ENCODE peak calls at places on chromosomes 16 and 17, in nine cellular contexts. One of them, this sample, is unnamed.

GRCh38 chr17:48483004-48483403 is 47.8 kb downstream of the HOXB1 start:
- DNase-seq in activated CD4-positive, alpha-beta T cell treated with anti-CD3 and anti-CD28 coated beads, Interleukin-2, amount 50 U/mL, for 24 hours: no peak
- DNase-seq in lung: no peak
- DNase-seq in heart right ventricle: no peak
- DNase-seq in psoas muscle: no peak
- DNase-seq in HEK293T: no peak
- DNase-seq in kidney: no peak
- DNase-seq in fibroblast of villous mesenchyme: no peak
- DNase-seq in GM12865: no peak
- DNase-seq in this sample: no peak

GRCh38 chr17:78818932-78819331 is 21.7 kb downstream of the USP36 start:
- DNase-seq in activated CD4-positive, alpha-beta T cell treated with anti-CD3 and anti-CD28 coated beads, Interleukin-2, amount 50 U/mL, for 24 hours: no peak
- DNase-seq in lung: no peak
- DNase-seq in heart right ventricle: no peak
- DNase-seq in psoas muscle: no peak
- DNase-seq in HEK293T: no peak
- DNase-seq in kidney: no peak
- DNase-seq in fibroblast of villous mesenchyme: no peak
- DNase-seq in GM12865: no peak
- DNase-seq in this sample: no peak

GRCh38 chr17:15883617-15884111 is 61.3 kb upstream of the ADORA2B start:
- DNase-seq in activated CD4-positive, alpha-beta T cell treated with anti-CD3 and anti-CD28 coated beads, Interleukin-2, amount 50 U/mL, for 24 hours: no peak
- DNase-seq in lung: no peak
- DNase-seq in heart right ventricle: no peak
- DNase-seq in psoas muscle: no peak
- DNase-seq in HEK293T: no peak
- DNase-seq in kidney: no peak
- DNase-seq in fibroblast of villous mesenchyme: peak
- DNase-seq in GM12865: no peak
- DNase-seq in this sample: no peak

GRCh38 chr17:47705536-47706481 is 11.8 kb downstream of the TBKBP1 start:
- DNase-seq in activated CD4-positive, alpha-beta T cell treated with anti-CD3 and anti-CD28 coated beads, Interleukin-2, amount 50 U/mL, for 24 hours: no peak
- DNase-seq in lung: no peak
- DNase-seq in heart right ventricle: no peak
- DNase-seq in psoas muscle: no peak
- DNase-seq in HEK293T: no peak
- DNase-seq in kidney: peak
- DNase-seq in fibroblast of villous mesenchyme: no peak
- DNase-seq in GM12865: no peak
- DNase-seq in this sample: no peak

GRCh38 chr16:12182202-12182601 is 205.7 kb downstream of the SNX29 start:
- DNase-seq in activated CD4-positive, alpha-beta T cell treated with anti-CD3 and anti-CD28 coated beads, Interleukin-2, amount 50 U/mL, for 24 hours: no peak
- DNase-seq in lung: no peak
- DNase-seq in heart right ventricle: no peak
- DNase-seq in psoas muscle: no peak
- DNase-seq in HEK293T: no peak
- DNase-seq in kidney: no peak
- DNase-seq in fibroblast of villous mesenchyme: no peak
- DNase-seq in GM12865: no peak
- DNase-seq in this sample: no peak

GRCh38 chr17:8941520-8941919 is 24.0 kb downstream of the PIK3R5 start:
- DNase-seq in activated CD4-positive, alpha-beta T cell treated with anti-CD3 and anti-CD28 coated beads, Interleukin-2, amount 50 U/mL, for 24 hours: no peak
- DNase-seq in lung: no peak
- DNase-seq in heart right ventricle: no peak
- DNase-seq in psoas muscle: no peak
- DNase-seq in HEK293T: no peak
- DNase-seq in kidney: no peak
- DNase-seq in fibroblast of villous mesenchyme: no peak
- DNase-seq in GM12865: peak
- DNase-seq in this sample: peak

GRCh38 chr17:45680360-45680759 is 103.8 kb upstream of the CRHR1 start:
- DNase-seq in activated CD4-positive, alpha-beta T cell treated with anti-CD3 and anti-CD28 coated beads, Interleukin-2, amount 50 U/mL, for 24 hours: no peak
- DNase-seq in lung: no peak
- DNase-seq in heart right ventricle: no peak
- DNase-seq in psoas muscle: no peak
- DNase-seq in HEK293T: no peak
- DNase-seq in kidney: no peak
- DNase-seq in fibroblast of villous mesenchyme: no peak
- DNase-seq in GM12865: no peak
- DNase-seq in this sample: no peak

GRCh38 chr17:76578376-76578775 is 7.3 kb downstream of the ST6GALNAC2 start:
- DNase-seq in activated CD4-positive, alpha-beta T cell treated with anti-CD3 and anti-CD28 coated beads, Interleukin-2, amount 50 U/mL, for 24 hours: no peak
- DNase-seq in lung: no peak
- DNase-seq in heart right ventricle: no peak
- DNase-seq in psoas muscle: no peak
- DNase-seq in HEK293T: no peak
- DNase-seq in kidney: no peak
- DNase-seq in fibroblast of villous mesenchyme: no peak
- DNase-seq in GM12865: no peak
- DNase-seq in this sample: no peak

GRCh38 chr17:65629234-65629690 is 67.8 kb upstream of the AXIN2 start:
- DNase-seq in activated CD4-positive, alpha-beta T cell treated with anti-CD3 and anti-CD28 coated beads, Interleukin-2, amount 50 U/mL, for 24 hours: no peak
- DNase-seq in lung: no peak
- DNase-seq in heart right ventricle: no peak
- DNase-seq in psoas muscle: no peak
- DNase-seq in HEK293T: no peak
- DNase-seq in kidney: no peak
- DNase-seq in fibroblast of villous mesenchyme: peak
- DNase-seq in GM12865: no peak
- DNase-seq in this sample: no peak

GRCh38 chr17:76492250-76492988 is 8.8 kb downstream of the RHBDF2 start:
- DNase-seq in activated CD4-positive, alpha-beta T cell treated with anti-CD3 and anti-CD28 coated beads, Interleukin-2, amount 50 U/mL, for 24 hours: no peak
- DNase-seq in lung: no peak
- DNase-seq in heart right ventricle: peak
- DNase-seq in psoas muscle: no peak
- DNase-seq in HEK293T: no peak
- DNase-seq in kidney: peak
- DNase-seq in fibroblast of villous mesenchyme: no peak
- DNase-seq in GM12865: peak
- DNase-seq in this sample: peak

GRCh38 chr17:66834919-66835454 is at the start of gene CACNG5:
- DNase-seq in activated CD4-positive, alpha-beta T cell treated with anti-CD3 and anti-CD28 coated beads, Interleukin-2, amount 50 U/mL, for 24 hours: no peak
- DNase-seq in lung: no peak
- DNase-seq in heart right ventricle: no peak
- DNase-seq in psoas muscle: no peak
- DNase-seq in HEK293T: peak
- DNase-seq in kidney: no peak
- DNase-seq in fibroblast of villous mesenchyme: no peak
- DNase-seq in GM12865: peak
- DNase-seq in this sample: no peak

GRCh38 chr16:4053663-4054479 is 62.4 kb downstream of the ADCY9 start:
- DNase-seq in activated CD4-positive, alpha-beta T cell treated with anti-CD3 and anti-CD28 coated beads, Interleukin-2, amount 50 U/mL, for 24 hours: no peak
- DNase-seq in lung: peak
- DNase-seq in heart right ventricle: peak
- DNase-seq in psoas muscle: peak
- DNase-seq in HEK293T: no peak
- DNase-seq in kidney: no peak
- DNase-seq in fibroblast of villous mesenchyme: peak
- DNase-seq in GM12865: no peak
- DNase-seq in this sample: no peak

GRCh38 chr17:8223356-8224063 is 13.1 kb upstream of the AURKB start:
- DNase-seq in activated CD4-positive, alpha-beta T cell treated with anti-CD3 and anti-CD28 coated beads, Interleukin-2, amount 50 U/mL, for 24 hours: peak
- DNase-seq in lung: peak
- DNase-seq in heart right ventricle: peak
- DNase-seq in psoas muscle: peak
- DNase-seq in HEK293T: no peak
- DNase-seq in kidney: peak
- DNase-seq in fibroblast of villous mesenchyme: peak
- DNase-seq in GM12865: peak
- DNase-seq in this sample: peak

GRCh38 chr16:19474617-19475016 is 47.3 kb downstream of the GDE1 start:
- DNase-seq in activated CD4-positive, alpha-beta T cell treated with anti-CD3 and anti-CD28 coated beads, Interleukin-2, amount 50 U/mL, for 24 hours: no peak
- DNase-seq in lung: no peak
- DNase-seq in heart right ventricle: no peak
- DNase-seq in psoas muscle: no peak
- DNase-seq in HEK293T: no peak
- DNase-seq in kidney: no peak
- DNase-seq in fibroblast of villous mesenchyme: no peak
- DNase-seq in GM12865: no peak
- DNase-seq in this sample: no peak

GRCh38 chr17:66548158-66548557 is 245.7 kb downstream of the PRKCA start:
- DNase-seq in activated CD4-positive, alpha-beta T cell treated with anti-CD3 and anti-CD28 coated beads, Interleukin-2, amount 50 U/mL, for 24 hours: no peak
- DNase-seq in lung: no peak
- DNase-seq in heart right ventricle: no peak
- DNase-seq in psoas muscle: no peak
- DNase-seq in HEK293T: no peak
- DNase-seq in kidney: no peak
- DNase-seq in fibroblast of villous mesenchyme: no peak
- DNase-seq in GM12865: no peak
- DNase-seq in this sample: no peak

GRCh38 chr17:33732116-33732515 is 439.0 kb upstream of the ASIC2 start:
- DNase-seq in activated CD4-positive, alpha-beta T cell treated with anti-CD3 and anti-CD28 coated beads, Interleukin-2, amount 50 U/mL, for 24 hours: no peak
- DNase-seq in lung: no peak
- DNase-seq in heart right ventricle: no peak
- DNase-seq in psoas muscle: no peak
- DNase-seq in HEK293T: peak
- DNase-seq in kidney: no peak
- DNase-seq in fibroblast of villous mesenchyme: peak
- DNase-seq in GM12865: peak
- DNase-seq in this sample: no peak

GRCh38 chr16:79169239-79169638 is 431.3 kb downstream of the MAF start:
- DNase-seq in activated CD4-positive, alpha-beta T cell treated with anti-CD3 and anti-CD28 coated beads, Interleukin-2, amount 50 U/mL, for 24 hours: no peak
- DNase-seq in lung: no peak
- DNase-seq in heart right ventricle: no peak
- DNase-seq in psoas muscle: no peak
- DNase-seq in HEK293T: no peak
- DNase-seq in kidney: no peak
- DNase-seq in fibroblast of villous mesenchyme: no peak
- DNase-seq in GM12865: no peak
- DNase-seq in this sample: no peak

GRCh38 chr16:31331141-31331764 is 23.7 kb upstream of the ITGAX start:
- DNase-seq in activated CD4-positive, alpha-beta T cell treated with anti-CD3 and anti-CD28 coated beads, Interleukin-2, amount 50 U/mL, for 24 hours: no peak
- DNase-seq in lung: no peak
- DNase-seq in heart right ventricle: no peak
- DNase-seq in psoas muscle: no peak
- DNase-seq in HEK293T: peak
- DNase-seq in kidney: peak
- DNase-seq in fibroblast of villous mesenchyme: no peak
- DNase-seq in GM12865: no peak
- DNase-seq in this sample: no peak

GRCh38 chr16:69886726-69887125 is 64.4 kb upstream of the CLEC18A start:
- DNase-seq in activated CD4-positive, alpha-beta T cell treated with anti-CD3 and anti-CD28 coated beads, Interleukin-2, amount 50 U/mL, for 24 hours: no peak
- DNase-seq in lung: no peak
- DNase-seq in heart right ventricle: no peak
- DNase-seq in psoas muscle: no peak
- DNase-seq in HEK293T: no peak
- DNase-seq in kidney: no peak
- DNase-seq in fibroblast of villous mesenchyme: no peak
- DNase-seq in GM12865: no peak
- DNase-seq in this sample: no peak

GRCh38 chr17:31582151-31582907 is 190.9 kb downstream of the RAB11FIP4 start:
- DNase-seq in activated CD4-positive, alpha-beta T cell treated with anti-CD3 and anti-CD28 coated beads, Interleukin-2, amount 50 U/mL, for 24 hours: no peak
- DNase-seq in lung: no peak
- DNase-seq in heart right ventricle: peak
- DNase-seq in psoas muscle: peak
- DNase-seq in HEK293T: no peak
- DNase-seq in kidney: peak
- DNase-seq in fibroblast of villous mesenchyme: peak
- DNase-seq in GM12865: peak
- DNase-seq in this sample: peak

GRCh38 chr17:43714338-43715149 is 44.0 kb downstream of the SOST start:
- DNase-seq in activated CD4-positive, alpha-beta T cell treated with anti-CD3 and anti-CD28 coated beads, Interleukin-2, amount 50 U/mL, for 24 hours: no peak
- DNase-seq in lung: no peak
- DNase-seq in heart right ventricle: no peak
- DNase-seq in psoas muscle: no peak
- DNase-seq in HEK293T: no peak
- DNase-seq in kidney: no peak
- DNase-seq in fibroblast of villous mesenchyme: no peak
- DNase-seq in GM12865: no peak
- DNase-seq in this sample: no peak